ENCODE peak calls at places on chromosome 5, in four cellular contexts. G is IMR-90, X is fibroblast of lung, C is aorta. T is an unnamed sample.

GRCh38 chr5:10934789-10935355 is 173.8 kb upstream of the DAP start:
- DNase-seq in C (no peak), X (no peak), G (no peak), T (no peak)

GRCh38 chr5:171409164-171410136 is 10.0 kb upstream of the FGF18 start:
- DNase-seq in X (no peak), G (no peak), C (no peak), T (no peak)

GRCh38 chr5:99248066-99248465 is 319.3 kb upstream of the CHD1 start:
- DNase-seq in G (no peak), X (no peak), C (no peak), T (no peak)

GRCh38 chr5:33850100-33850594 is 41.6 kb downstream of the ADAMTS12 start:
- DNase-seq in C (no peak), X (peak; percentile 68), G (peak; percentile 75), T (no peak)

GRCh38 chr5:31987985-31988710 is 186.0 kb downstream of the GOLPH3 start:
- DNase-seq in C (no peak), X (peak; percentile 90), G (peak; percentile 97), T (no peak)

GRCh38 chr5:76542236-76542635 is 81.0 kb downstream of the F2RL2 start:
- DNase-seq in X (no peak), C (no peak), G (no peak), T (no peak)

GRCh38 chr5:68080282-68081050 is 135.1 kb upstream of the PIK3R1 start:
- DNase-seq in C (no peak), X (no peak), G (no peak), T (no peak)

GRCh38 chr5:113293613-113294340 is 141.0 kb downstream of the TSSK1B start:
- DNase-seq in G (peak; percentile 45), X (peak; percentile 55), C (no peak), T (no peak)

GRCh38 chr5:60335913-60336312 is 364.1 kb downstream of the DEPDC1B start:
- DNase-seq in C (no peak), G (no peak), X (no peak), T (no peak)

GRCh38 chr5:113663879-113664278 is 150.4 kb downstream of the YTHDC2 start:
- DNase-seq in C (no peak), X (peak; percentile 11), G (peak; percentile 16), T (peak; percentile 28)

GRCh38 chr5:126814721-126815404 is 37.9 kb downstream of the LMNB1 start:
- DNase-seq in X (peak; percentile 65), G (peak; percentile 65), C (no peak), T (no peak)

GRCh38 chr5:123865641-123866040 is 353.7 kb downstream of the CSNK1G3 start:
- DNase-seq in X (no peak), G (no peak), C (no peak), T (no peak)

GRCh38 chr5:72525816-72526215 is 18.6 kb upstream of the ZNF366 start:
- DNase-seq in X (peak; percentile 69), G (peak; percentile 77), C (no peak), T (no peak)

GRCh38 chr5:53397845-53398244 is 82.6 kb upstream of the FST start:
- DNase-seq in X (peak; percentile 80), G (peak; percentile 90), C (peak; percentile 73), T (no peak)

GRCh38 chr5:68420476-68421344 is 205.2 kb downstream of the PIK3R1 start:
- DNase-seq in G (no peak), X (no peak), C (no peak), T (no peak)

GRCh38 chr5:162107591-162107990 is 40.0 kb downstream of the GABRG2 start:
- DNase-seq in X (no peak), G (no peak), C (no peak), T (no peak)

GRCh38 chr5:56669534-56670483 is 145.5 kb upstream of the MAP3K1 start:
- DNase-seq in G (peak; percentile 12), X (peak; percentile 66), C (no peak), T (peak; percentile 91)

GRCh38 chr5:67050125-67050524 is 146.5 kb downstream of the CD180 start:
- DNase-seq in G (no peak), X (no peak), C (no peak), T (no peak)

GRCh38 chr5:54719384-54720306 is 202.1 kb downstream of the SNX18 start:
- DNase-seq in X (peak; percentile 72), C (no peak), G (peak; percentile 81), T (no peak)

GRCh38 chr5:125424374-125424773 is 677.9 kb upstream of the ZNF608 start:
- DNase-seq in X (no peak), C (no peak), G (no peak), T (no peak)

GRCh38 chr5:17233488-17233887 is 16.1 kb downstream of the BASP1 start:
- DNase-seq in G (no peak), C (no peak), X (no peak), T (no peak)

GRCh38 chr5:17229308-17229707 is 11.9 kb downstream of the BASP1 start:
- DNase-seq in G (no peak), C (no peak), X (no peak), T (no peak)

GRCh38 chr5:17228833-17229291 is 11.4 kb downstream of the BASP1 start:
- DNase-seq in G (peak; percentile 78), X (peak; percentile 64), C (no peak), T (no peak)

GRCh38 chr5:17232405-17232804 is 15.0 kb downstream of the BASP1 start:
- DNase-seq in X (no peak), C (no peak), G (no peak), T (no peak)

DNA sequence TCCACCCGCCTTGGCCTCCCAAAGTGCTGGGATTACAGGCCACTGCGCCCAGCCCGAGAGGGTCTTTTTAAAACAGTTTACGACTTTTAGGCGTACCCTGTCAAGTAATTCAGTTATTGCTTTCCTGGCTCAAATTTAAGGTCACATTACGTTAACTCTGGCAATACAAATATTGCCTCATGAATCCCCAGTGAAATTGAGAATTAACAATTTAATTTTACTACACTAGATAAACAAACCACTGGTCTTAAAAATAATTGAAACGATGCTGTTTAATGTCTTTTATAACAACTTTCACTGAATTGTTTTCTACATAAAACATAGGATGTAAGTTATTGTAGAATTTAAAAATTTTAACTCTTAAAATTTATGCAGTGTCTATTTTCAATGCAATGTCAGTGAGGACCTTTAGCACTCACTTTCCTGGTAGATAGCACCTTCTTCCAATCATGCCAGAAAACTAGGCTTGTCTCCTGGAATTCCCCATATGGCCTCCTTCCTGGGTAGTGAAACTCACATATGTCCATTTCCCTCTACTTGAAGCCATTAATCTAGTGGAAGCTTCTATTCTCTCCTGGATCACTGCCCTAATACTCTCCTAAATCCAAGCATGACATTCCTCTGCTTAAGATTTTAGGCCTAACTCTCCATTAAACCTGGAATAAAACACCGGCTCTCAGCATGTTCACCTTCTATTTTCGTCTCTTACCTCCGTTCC is 13.5 kb downstream of the BASP1 start:
- DNase-seq in G (no peak), C (no peak), X (no peak), T (no peak)
- H3K36me3 ChIP-seq in G (peaks cover 30% of the 10 kb centered on the region), C (no peaks in the 10 kb centered on the region), X (peaks cover 13% of the 10 kb centered on the region), T (no peaks in the 10 kb centered on the region)

GRCh38 chr5:132646867-132647266 is 11.1 kb upstream of the IL13 start:
- DNase-seq in G (no peak), C (no peak), X (no peak), T (no peak)
- H3K36me3 ChIP-seq in G (peaks cover 7% of the 10 kb centered on the region), C (peaks cover 8% of the 10 kb centered on the region), X (no peaks in the 10 kb centered on the region), T (peaks cover 3% of the 10 kb centered on the region)

GRCh38 chr5:151048526-151048925 is 28.1 kb downstream of the GPX3 start:
- DNase-seq in X (peak; percentile 34), G (no peak), C (peak; percentile 25), T (no peak)
- H3K36me3 ChIP-seq in X (peaks cover 7% of the 10 kb centered on the region), G (peaks cover 48% of the 10 kb centered on the region), C (peaks cover 9% of the 10 kb centered on the region), T (no peaks in the 10 kb centered on the region)

GRCh38 chr5:639584-640213 is 27.6 kb downstream of the CEP72 start:
- DNase-seq in X (no peak), C (peak; percentile 43), G (no peak), T (no peak)

GRCh38 chr5:636951-637350 is 24.8 kb downstream of the CEP72 start:
- DNase-seq in G (no peak), X (no peak), C (peak; percentile 51), T (no peak)

GRCh38 chr5:638501-639252 is 26.5 kb downstream of the CEP72 start:
- DNase-seq in X (no peak), G (no peak), C (peak; percentile 54), T (no peak)

GRCh38 chr5:639253-639530 is 27.1 kb downstream of the CEP72 start:
- DNase-seq in G (no peak), C (no peak), X (no peak), T (no peak)

GRCh38 chr5:637581-638450 is 25.7 kb downstream of the CEP72 start:
- DNase-seq in G (no peak), C (peak; percentile 61), X (no peak), T (no peak)
- H3K36me3 ChIP-seq in G (peaks cover 22% of the 10 kb centered on the region), C (peaks cover 6% of the 10 kb centered on the region), X (peaks cover 8% of the 10 kb centered on the region), T (peaks cover 11% of the 10 kb centered on the region)

GRCh38 chr5:96753848-96754247 is 53.9 kb downstream of the ERAP1 start:
- DNase-seq in C (no peak), X (no peak), G (no peak), T (no peak)
- H3K36me3 ChIP-seq in C (peaks cover 17% of the 10 kb centered on the region), X (peaks cover 23% of the 10 kb centered on the region), G (peaks cover 54% of the 10 kb centered on the region), T (peaks cover 11% of the 10 kb centered on the region)

GRCh38 chr5:640461-641330 is 28.6 kb downstream of the CEP72 start:
- DNase-seq in C (peak; percentile 74), G (no peak), X (no peak), T (no peak)
- H3K36me3 ChIP-seq in C (peaks cover 3% of the 10 kb centered on the region), G (peaks cover 20% of the 10 kb centered on the region), X (peaks cover 12% of the 10 kb centered on the region), T (no peaks in the 10 kb centered on the region)

T was measured in body of pancreas.